ENCODE peak calls at places on chromosomes 2 and 18, in ten cellular contexts. E is brain microvascular endothelial cell; T is RKO; C is pulmonary artery endothelial cell; I is Karpas-422; L is fibroblast of lung; D is stromal cell of bone marrow; N is CD8-positive, alpha-beta memory T cell; Z is AG20443; O is mesothelial cell of epicardium. F is an unnamed sample.

GRCh38 chr2:218010116-218010837 is 7.5 kb upstream of the TNS1 start:
- DNase-seq in E (no peak), T (peak), C (no peak), I (no peak), L (peak), D (no peak), N (peak), Z (peak), O (peak), F (no peak)

GRCh38 chr2:99682280-99683060 is 192.7 kb upstream of the REV1 start:
- DNase-seq in E (peak), T (no peak), C (no peak), I (no peak), L (no peak), D (no peak), N (no peak), Z (peak), O (no peak), F (peak)

GRCh38 chr2:23495661-23496114 is 110.7 kb downstream of the KLHL29 start:
- DNase-seq in E (no peak), T (no peak), C (no peak), I (no peak), L (no peak), D (no peak), N (no peak), Z (no peak), O (no peak), F (no peak)

GRCh38 chr2:235002198-235003095 is 50.6 kb downstream of the SH3BP4 start:
- DNase-seq in E (no peak), T (no peak), C (no peak), I (no peak), L (peak), D (no peak), N (no peak), Z (no peak), O (no peak), F (no peak)

GRCh38 chr2:42971381-42971780 is 179.0 kb upstream of the HAAO start:
- DNase-seq in E (no peak), T (no peak), C (no peak), I (no peak), L (no peak), D (no peak), N (no peak), Z (no peak), O (no peak), F (no peak)

GRCh38 chr2:50126845-50127244 is 905.1 kb downstream of the NRXN1 start:
- DNase-seq in E (no peak), T (no peak), C (no peak), I (no peak), L (no peak), D (no peak), N (no peak), Z (no peak), O (no peak), F (no peak)

GRCh38 chr18:46152808-46153617 is 48.8 kb downstream of the HAUS1 start:
- DNase-seq in E (no peak), T (no peak), C (no peak), I (no peak), L (no peak), D (no peak), N (no peak), Z (peak), O (no peak), F (no peak)

GRCh38 chr2:2238726-2239269 is 92.3 kb downstream of the MYT1L start:
- DNase-seq in E (no peak), T (no peak), C (no peak), I (no peak), L (no peak), D (no peak), N (no peak), Z (no peak), O (no peak), F (peak)

GRCh38 chr2:61988462-61989366 is 83.2 kb downstream of the COMMD1 start:
- DNase-seq in E (peak), T (peak), C (no peak), I (no peak), L (peak), D (no peak), N (no peak), Z (no peak), O (no peak), F (no peak)

GRCh38 chr2:145168091-145168490 is 648.2 kb upstream of the ZEB2 start:
- DNase-seq in E (no peak), T (no peak), C (no peak), I (no peak), L (no peak), D (no peak), N (no peak), Z (no peak), O (no peak), F (no peak)

GRCh38 chr2:175414872-175415487 is 233.5 kb upstream of the ATP5MC3 start:
- DNase-seq in E (peak), T (peak), C (no peak), I (peak), L (peak), D (peak), N (no peak), Z (peak), O (peak), F (no peak)

GRCh38 chr2:55109219-55109891 is 59.1 kb upstream of the RTN4 start:
- DNase-seq in E (peak), T (no peak), C (no peak), I (no peak), L (peak), D (no peak), N (no peak), Z (no peak), O (no peak), F (no peak)

GRCh38 chr2:155404433-155405002 is 706.0 kb downstream of the KCNJ3 start:
- DNase-seq in E (no peak), T (no peak), C (no peak), I (no peak), L (no peak), D (no peak), N (no peak), Z (no peak), O (no peak), F (no peak)